ENCODE peak calls at places on chromosomes 6 and 20, in six cellular contexts. P, T, C, J, M and N are unnamed samples.

GRCh38 chr6:137820952-137821351 is 46.1 kb upstream of the TNFAIP3 start:
- ATAC-seq in P (no peak), T (no peak), C (no peak), J (no peak), M (peak; percentile 35), N (peak; percentile 46)

GRCh38 chr6:118872726-118873125 is 21.2 kb upstream of the ASF1A start:
- ATAC-seq in P (no peak), T (no peak), C (no peak), J (no peak), M (no peak), N (no peak)

GRCh38 chr6:57267586-57268293 is 45.6 kb upstream of the RAB23 start:
- ATAC-seq in P (peak; percentile 93), T (peak; percentile 91), C (peak; percentile 58), J (peak; percentile 86), M (peak; percentile 95), N (peak; percentile 89)

GRCh38 chr6:4776493-4776966 is 326 bp downstream of the CDYL start:
- ATAC-seq in P (peak; percentile 75), T (peak; percentile 38), C (peak; percentile 1), J (peak; percentile 36), M (peak; percentile 16), N (peak; percentile 50)

GRCh38 chr6:170152989-170153388 is 137.9 kb downstream of the DLL1 start:
- ATAC-seq in P (peak; percentile 78), T (peak; percentile 65), C (no peak), J (peak; percentile 88), M (no peak), N (peak; percentile 45)

GRCh38 chr20:47770931-47771330 is 14.3 kb downstream of the SULF2 start:
- ATAC-seq in P (no peak), T (no peak), C (no peak), J (no peak), M (peak; percentile 48), N (no peak)

GRCh38 chr6:107264357-107264831 is 149.1 kb upstream of the BEND3 start:
- ATAC-seq in P (no peak), T (no peak), C (no peak), J (no peak), M (no peak), N (no peak)

GRCh38 chr6:7479801-7480266 is 61.6 kb upstream of the DSP start:
- ATAC-seq in P (peak; percentile 49), T (peak; percentile 62), C (no peak), J (peak; percentile 70), M (peak; percentile 66), N (no peak)

GRCh38 chr20:61369731-61370520 is 117.9 kb downstream of the CDH4 start:
- ATAC-seq in P (no peak), T (peak; percentile 48), C (no peak), J (no peak), M (no peak), N (no peak)

GRCh38 chr6:3916211-3916610 is 67.0 kb downstream of the FAM50B start:
- ATAC-seq in P (no peak), T (no peak), C (no peak), J (no peak), M (no peak), N (no peak)

GRCh38 chr20:48460681-48461080 is 367.1 kb downstream of the PREX1 start:
- ATAC-seq in P (no peak), T (no peak), C (peak; percentile 20), J (no peak), M (no peak), N (no peak)

GRCh38 chr20:24051160-24051559 is 62.6 kb upstream of the GGTLC1 start:
- ATAC-seq in P (no peak), T (no peak), C (no peak), J (no peak), M (no peak), N (no peak)

GRCh38 chr6:133873538-133873937 is 15.4 kb upstream of the TCF21 start:
- ATAC-seq in P (no peak), T (no peak), C (no peak), J (no peak), M (no peak), N (no peak)

GRCh38 chr6:70673601-70674000 is 5.9 kb downstream of the SMAP1 start:
- ATAC-seq in P (peak; percentile 56), T (no peak), C (peak; percentile 28), J (no peak), M (no peak), N (no peak)

GRCh38 chr20:30922129-30922528 is 335.3 kb upstream of the DEFB115 start:
- ATAC-seq in P (no peak), T (no peak), C (no peak), J (no peak), M (peak; percentile 77), N (no peak)

GRCh38 chr20:34886122-34886521 is 9.7 kb downstream of the ACSS2 start:
- ATAC-seq in P (no peak), T (no peak), C (no peak), J (no peak), M (no peak), N (no peak)

GRCh38 chr20:36481380-36482043 is 59.8 kb upstream of the MYL9 start:
- ATAC-seq in P (peak; percentile 60), T (no peak), C (no peak), J (peak; percentile 71), M (peak; percentile 3), N (no peak)

DNA sequence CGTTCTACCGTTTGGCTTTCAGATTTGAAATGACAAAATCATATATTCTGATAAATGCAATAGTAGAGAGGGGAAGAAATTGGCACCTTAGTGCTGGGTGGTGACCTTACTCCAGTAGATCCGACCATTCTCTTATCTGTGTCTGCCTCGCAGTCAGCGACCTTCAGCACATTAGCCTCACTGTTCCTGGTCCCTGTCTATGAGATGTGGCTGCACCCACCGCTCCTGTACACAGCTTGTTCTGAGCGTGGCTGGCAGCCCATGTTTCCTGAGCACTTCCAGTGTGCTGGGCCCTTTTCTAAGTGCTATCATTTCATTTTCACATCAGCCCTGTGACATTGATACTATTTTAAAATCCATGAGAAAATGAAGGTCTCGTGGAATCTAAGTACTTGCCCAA is 138.1 kb downstream of the TMEM242 start:
- ATAC-seq in P (no peak), T (no peak), C (no peak), J (no peak), M (no peak), N (no peak)
- H3K27ac ChIP-seq in P (no peak overlapping the region), T (no peak overlapping the region), C (no peak overlapping the region), J (no peak overlapping the region), M (no peak overlapping the region), N (no peak overlapping the region)

DNA sequence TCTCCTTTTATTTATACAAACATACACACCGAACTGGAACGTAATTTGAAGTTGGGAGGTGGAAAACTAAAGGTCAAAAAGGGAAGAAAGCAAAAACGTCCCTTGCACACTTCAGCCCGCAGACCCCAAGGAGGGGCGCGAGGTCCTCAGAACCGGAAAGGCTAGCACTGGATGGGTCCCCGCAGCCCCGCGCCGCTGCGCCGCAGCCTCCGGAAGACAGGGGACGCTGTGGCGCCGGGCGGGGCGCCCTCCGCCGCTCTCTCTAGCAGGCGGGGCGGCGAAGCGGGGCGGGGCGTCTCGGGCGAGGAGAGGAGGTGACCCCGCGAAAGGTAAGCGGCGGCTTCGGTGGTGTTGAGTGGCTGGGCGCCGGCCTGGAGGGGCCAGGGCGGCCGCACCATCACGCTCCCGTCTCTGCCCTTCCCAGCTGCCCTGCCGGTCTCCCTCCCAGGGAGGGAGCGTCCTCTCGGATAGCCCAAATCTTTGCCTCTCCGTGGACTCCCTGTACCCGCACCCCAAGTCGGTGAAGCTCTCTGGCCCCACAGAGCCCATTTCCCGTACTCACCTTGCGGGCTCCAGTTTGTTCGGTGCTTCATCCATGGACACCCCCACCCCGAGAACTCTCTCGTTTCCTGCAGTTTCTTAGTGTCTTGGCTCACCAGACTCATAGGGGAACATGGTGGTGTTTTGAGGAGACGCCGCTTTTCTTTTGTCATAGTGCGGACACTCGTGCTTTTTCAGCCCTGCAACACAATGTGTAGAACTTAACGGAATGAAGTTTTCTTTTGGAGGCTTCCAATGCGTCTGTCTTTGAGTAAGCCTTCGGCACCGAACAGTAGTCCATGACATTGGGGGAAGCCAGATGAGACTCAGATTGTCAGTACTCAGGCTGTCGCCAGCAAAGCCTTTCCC is at the start of gene SMIM8:
- ATAC-seq in P (peak; percentile 98), T (peak; percentile 100), C (peak; percentile 99), J (peak; percentile 99), M (peak; percentile 100), N (peak; percentile 98)
- TF ChIP-seq POLR2AphosphoS5 in P (peak; percentile 78), T (peak; percentile 79), C (peak; percentile 71), J (peak; percentile 96), M (peak; percentile 68), N (peak; percentile 42)

GRCh38 chr6:130043344-130043743 is 25.0 kb downstream of the L3MBTL3 start:
- ATAC-seq in P (no peak), T (no peak), C (no peak), J (no peak), M (no peak), N (no peak)
- H3K27ac ChIP-seq in P (no peak overlapping the region), T (no peak overlapping the region), C (no peak overlapping the region), J (no peak overlapping the region), M (no peak overlapping the region), N (no peak overlapping the region)

DNA sequence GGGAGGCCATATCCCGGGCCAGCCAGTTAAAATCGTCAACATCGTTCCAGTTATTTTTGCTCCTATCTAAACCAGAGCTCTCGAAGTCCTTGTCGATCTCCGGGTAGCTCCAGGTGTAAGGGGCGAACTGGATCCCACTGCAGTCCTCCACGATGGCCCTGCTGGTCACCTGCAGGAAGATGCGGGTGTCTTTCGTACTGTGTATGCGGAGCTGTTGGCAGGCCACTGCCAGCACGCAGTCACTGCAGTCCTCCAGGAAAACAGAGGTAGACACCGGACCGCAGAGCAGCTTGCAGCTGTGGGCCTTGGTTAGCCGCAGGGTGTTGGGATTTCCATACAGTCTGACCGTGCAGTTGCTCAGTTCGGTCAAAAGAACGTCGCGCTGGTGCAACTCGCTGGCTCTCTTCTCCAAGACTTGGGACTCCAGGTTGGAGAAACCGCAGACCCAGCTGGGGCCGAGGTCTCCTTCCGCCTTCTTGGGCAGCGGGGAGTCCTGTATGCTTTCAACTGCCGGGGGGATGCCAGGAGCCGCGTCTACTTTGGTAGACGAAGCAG is 743 bp downstream of the TBCC start:
- ATAC-seq in P (peak; percentile 37), T (no peak), C (no peak), J (no peak), M (no peak), N (no peak)
- TF ChIP-seq POLR2AphosphoS5 in P (no peak), T (no peak), C (no peak), J (no peak), M (no peak), N (no peak)

GRCh38 chr6:105797313-105797970 is 288.7 kb upstream of the PRDM1 start:
- ATAC-seq in P (no peak), T (no peak), C (no peak), J (no peak), M (no peak), N (no peak)

GRCh38 chr6:105803439-105803838 is 282.7 kb upstream of the PRDM1 start:
- ATAC-seq in P (no peak), T (no peak), C (no peak), J (no peak), M (no peak), N (no peak)

GRCh38 chr6:105799051-105799450 is 287.1 kb upstream of the PRDM1 start:
- ATAC-seq in P (no peak), T (no peak), C (no peak), J (no peak), M (peak; percentile 39), N (peak; percentile 72)

GRCh38 chr6:105798057-105798456 is 288.1 kb upstream of the PRDM1 start:
- ATAC-seq in P (no peak), T (no peak), C (no peak), J (no peak), M (peak; percentile 84), N (peak; percentile 81)

DNA sequence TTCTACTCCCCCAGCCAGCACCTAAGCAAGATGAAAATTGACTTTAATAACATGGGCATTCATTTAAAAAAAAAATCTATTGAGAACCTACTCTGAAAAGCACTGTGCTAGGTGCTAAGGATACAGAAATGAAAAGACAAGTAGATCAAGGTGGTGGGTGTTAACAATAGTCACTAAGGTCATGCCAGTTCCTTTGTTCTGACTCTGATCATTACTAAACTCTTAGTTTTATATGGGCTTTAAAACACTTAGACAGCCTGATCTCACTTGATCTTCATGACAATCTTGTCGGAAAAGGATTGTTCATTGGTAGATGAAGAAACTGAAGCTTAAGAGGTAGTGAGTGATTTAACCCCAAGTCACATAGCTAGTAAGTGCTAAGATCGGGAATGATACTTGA is 285.7 kb upstream of the PRDM1 start:
- ATAC-seq in P (no peak), T (no peak), C (no peak), J (no peak), M (no peak), N (no peak)
- H3K27ac ChIP-seq in P (no peak overlapping the region), T (no peak overlapping the region), C (no peak overlapping the region), J (no peak overlapping the region), M (no peak overlapping the region), N (no peak overlapping the region)